ENCODE peak calls at places on chromosomes 3 and 15, in six cellular contexts. G is A549, K is NB4, H is K562, O is GM12878, X is HepG2. D is an unnamed sample.

GRCh38 chr3:195466251-195466650 is 23.4 kb upstream of the ACAP2 start:
- DNase-seq in O (no peak), X (no peak), G (no peak), H (no peak), K (no peak), D (no peak)

GRCh38 chr15:33215941-33216872 is 21.7 kb upstream of the FMN1 start:
- DNase-seq in X (no peak), G (peak; percentile 53), O (no peak), H (peak; percentile 16), K (peak; percentile 27), D (peak; percentile 31)

GRCh38 chr15:88400591-88400990 is 66.6 kb downstream of the MRPL46 start:
- DNase-seq in G (no peak), K (no peak), O (no peak), X (no peak), H (no peak), D (no peak)

GRCh38 chr3:50267280-50267913 is 1.6 kb upstream of the SEMA3B start:
- DNase-seq in O (no peak), H (peak; percentile 47), X (no peak), G (no peak), K (no peak), D (no peak)

GRCh38 chr3:126113733-126114132 is 29.8 kb upstream of the SLC41A3 start:
- DNase-seq in X (no peak), H (peak; percentile 48), O (no peak), G (peak; percentile 6), K (no peak), D (no peak)

GRCh38 chr15:89112341-89112971 is 24.2 kb downstream of the ABHD2 start:
- DNase-seq in X (peak; percentile 77), H (no peak), K (no peak), G (peak; percentile 71), O (peak; percentile 38), D (peak; percentile 73)

GRCh38 chr3:106827515-106828213 is 549.6 kb upstream of the CCDC54 start:
- DNase-seq in G (no peak), X (no peak), H (no peak), K (no peak), O (no peak), D (no peak)

GRCh38 chr3:195013962-195014361 is 257.0 kb downstream of the XXYLT1 start:
- DNase-seq in K (no peak), G (no peak), X (no peak), O (no peak), H (no peak), D (no peak)

GRCh38 chr3:100386437-100387064 is 14.3 kb downstream of the TOMM70 start:
- DNase-seq in X (peak; percentile 73), K (no peak), O (no peak), G (no peak), H (no peak), D (peak; percentile 36)

GRCh38 chr3:112649478-112649735 is 8.5 kb upstream of the CCDC80 start:
- DNase-seq in K (no peak), G (no peak), O (no peak), X (no peak), H (no peak), D (no peak)

GRCh38 chr3:132395126-132395525 is 22.2 kb upstream of the DNAJC13 start:
- DNase-seq in H (no peak), G (no peak), X (no peak), K (no peak), O (no peak), D (no peak)

GRCh38 chr15:36645106-36645505 is 65.7 kb downstream of the CDIN1 start:
- DNase-seq in O (no peak), K (no peak), G (peak; percentile 3), X (no peak), H (no peak), D (peak; percentile 29)

GRCh38 chr15:34119291-34119690 is 17.4 kb downstream of the PGBD4 start:
- DNase-seq in H (no peak), G (peak; percentile 65), X (no peak), K (no peak), O (no peak), D (no peak)

GRCh38 chr3:187186801-187187421 is 10.4 kb upstream of the RTP1 start:
- DNase-seq in H (peak; percentile 28), X (peak; percentile 12), O (no peak), G (peak; percentile 22), K (no peak), D (no peak)

GRCh38 chr3:108091498-108092259 is 848 bp upstream of the CD47 start:
- DNase-seq in G (no peak), H (no peak), O (no peak), X (no peak), K (no peak), D (no peak)

GRCh38 chr15:22903961-22904534 is 65.6 kb downstream of the NIPA2 start:
- DNase-seq in O (no peak), X (no peak), K (no peak), H (no peak), G (no peak), D (no peak)

GRCh38 chr3:66416556-66417304 is 84.1 kb downstream of the LRIG1 start:
- DNase-seq in H (no peak), O (no peak), K (no peak), X (no peak), G (no peak), D (no peak)

GRCh38 chr15:28112962-28113361 is 13.8 kb upstream of the OCA2 start:
- DNase-seq in X (no peak), K (no peak), O (no peak), H (no peak), G (no peak), D (no peak)

GRCh38 chr3:129553171-129553570 is 10.2 kb downstream of the H1-8 start:
- DNase-seq in H (no peak), G (no peak), K (no peak), X (no peak), O (no peak), D (no peak)

GRCh38 chr3:46276497-46277099 is 34.3 kb downstream of the CCR3 start:
- DNase-seq in O (no peak), X (peak; percentile 20), K (peak; percentile 73), G (peak; percentile 18), H (peak; percentile 50), D (peak; percentile 48)

GRCh38 chr3:36792342-36792741 is 28.0 kb upstream of the DCLK3 start:
- DNase-seq in H (peak; percentile 57), G (peak; percentile 37), K (peak; percentile 47), O (no peak), X (peak; percentile 30), D (peak; percentile 26)
- TF ChIP-seq MYC in H (no peak), G (no peak), K (no peak), O (no peak), X (no peak), D (no peak)

GRCh38 chr15:100116416-100117190 is 225.2 kb downstream of the ADAMTS17 start:
- DNase-seq in O (no peak), G (no peak), K (no peak), H (no peak), X (no peak), D (no peak)

GRCh38 chr15:100115711-100116090 is 226.1 kb downstream of the ADAMTS17 start:
- DNase-seq in K (no peak), O (no peak), H (no peak), X (no peak), G (no peak), D (no peak)

GRCh38 chr15:100114526-100114925 is 227.2 kb downstream of the ADAMTS17 start:
- DNase-seq in G (no peak), O (no peak), H (no peak), X (no peak), K (no peak), D (no peak)

GRCh38 chr15:100114100-100114499 is 227.7 kb downstream of the ADAMTS17 start:
- DNase-seq in H (no peak), X (no peak), G (no peak), K (no peak), O (no peak), D (peak; percentile 77)

GRCh38 chr15:100115066-100115710 is 226.6 kb downstream of the ADAMTS17 start:
- DNase-seq in O (no peak), X (no peak), K (no peak), G (no peak), H (no peak), D (no peak)
- H3K4me3 ChIP-seq in O (no peak overlapping the region), X (no peak overlapping the region), K (no peak overlapping the region), G (no peak overlapping the region), H (no peak overlapping the region), D (no peak overlapping the region)

DNA sequence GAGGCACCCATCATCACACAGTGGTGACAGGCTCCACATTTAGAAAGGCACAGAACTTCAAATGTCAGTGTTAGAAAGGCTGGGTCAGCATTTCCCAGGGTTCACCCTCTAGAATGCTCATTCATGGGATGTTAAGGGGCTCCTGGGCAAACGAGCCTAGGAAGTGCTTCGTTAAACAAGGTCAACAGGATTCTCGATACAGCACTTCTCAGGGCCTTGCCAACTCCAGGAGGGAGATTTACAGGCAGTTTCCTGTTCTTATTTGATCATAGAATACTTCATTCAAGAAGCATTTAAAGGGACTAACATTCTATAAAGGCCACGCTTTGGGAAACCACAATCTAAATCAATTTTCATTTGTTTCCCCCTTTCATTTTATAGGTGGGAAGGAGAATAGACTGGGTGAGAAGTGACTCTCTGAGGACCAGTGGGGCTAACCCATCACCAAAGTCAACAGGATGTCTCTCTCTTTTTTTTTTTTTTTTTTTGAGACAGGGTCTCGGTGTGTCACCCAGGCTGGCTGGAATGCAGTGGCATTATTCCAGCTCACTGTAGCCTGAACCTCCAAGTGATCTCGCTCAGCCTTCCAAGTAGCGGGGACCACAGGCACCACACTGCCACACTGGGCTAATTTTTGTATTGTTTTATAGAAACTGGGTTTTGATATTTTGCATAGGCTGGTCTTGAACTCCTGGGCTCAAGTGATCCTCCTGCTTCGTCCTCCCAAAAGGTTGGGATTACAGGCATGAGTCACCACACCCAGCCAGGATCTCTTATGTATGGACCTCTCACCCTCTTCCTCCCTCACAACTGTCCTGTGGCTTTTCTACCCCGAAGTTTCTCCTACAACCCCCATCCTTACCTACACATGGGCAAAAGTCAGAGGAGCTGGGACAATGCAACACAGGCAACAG is 14.1 kb downstream of the IGDCC4 start:
- DNase-seq in O (no peak), X (no peak), H (no peak), K (no peak), G (no peak), D (peak; percentile 26)
- TF ChIP-seq MYC in O (no peak), X (no peak), H (no peak), K (no peak), G (no peak), D (no peak)

GRCh38 chr3:45185461-45185860 is 39.3 kb upstream of the CDCP1 start:
- DNase-seq in G (no peak), H (peak; percentile 52), X (no peak), O (no peak), K (no peak), D (no peak)
- H3K4me3 ChIP-seq in G (no peak overlapping the region), H (no peak overlapping the region), X (no peak overlapping the region), O (no peak overlapping the region), K (no peak overlapping the region), D (no peak overlapping the region)

DNA sequence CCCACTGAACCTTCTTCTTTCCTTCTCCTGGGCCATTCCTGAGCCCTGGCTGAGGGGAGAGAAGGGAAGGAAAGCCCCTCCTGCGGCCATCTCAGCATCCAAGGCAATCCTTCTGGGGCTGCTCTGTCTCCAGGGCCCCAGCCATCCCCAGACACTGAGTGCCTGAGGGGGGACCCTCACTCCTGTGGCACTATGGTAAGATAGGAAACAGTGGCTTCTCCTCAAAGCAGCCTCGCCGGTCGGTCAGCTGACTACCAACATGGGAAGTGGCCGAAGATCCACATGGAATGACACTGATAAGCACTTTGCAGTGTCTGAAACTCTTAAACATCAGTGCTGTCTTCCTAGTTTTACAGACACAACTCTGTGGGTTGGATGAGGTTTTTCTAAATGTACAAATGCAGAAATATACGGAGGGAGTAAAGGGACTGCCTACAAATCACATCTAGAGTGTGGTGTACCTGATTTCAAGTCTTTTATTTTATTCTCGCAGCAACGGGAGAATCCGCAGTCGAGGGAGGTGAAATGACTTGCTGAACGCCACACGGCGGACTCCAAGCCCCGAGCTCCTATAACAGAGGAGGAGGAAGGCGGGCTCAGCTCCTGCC is 973 bp upstream of the ITPKA start:
- DNase-seq in K (no peak), O (no peak), H (peak; percentile 50), X (no peak), G (no peak), D (no peak)
- TF ChIP-seq MYC in K (no peak), O (no peak), H (peak; percentile 8), X (no peak), G (no peak), D (no peak)